ENCODE peak calls at places on chromosomes 4 and X, in five cellular contexts. C is effector memory CD8-positive, alpha-beta T cell; Z is GM12864; A is Caco-2; G is nucleus accumbens. F is an unnamed sample.

GRCh38 chrX:16771483-16772398 is 14.5 kb upstream of the TXLNG start:
- DNase-seq in C (no peak), A (peak), G (no peak), Z (no peak), F (no peak)

GRCh38 chr4:95833652-95834276 is 6.1 kb upstream of the PDHA2 start:
- DNase-seq in A (no peak), C (no peak), G (no peak), Z (no peak), F (no peak)

GRCh38 chr4:72094054-72094780 is 62.4 kb downstream of the NPFFR2 start:
- DNase-seq in A (no peak), G (no peak), Z (no peak), C (no peak), F (no peak)

GRCh38 chr4:10721616-10722015 is 37.0 kb upstream of the CLNK start:
- DNase-seq in A (no peak), Z (no peak), C (no peak), G (no peak), F (no peak)

GRCh38 chr4:7003879-7004240 is 39.3 kb upstream of the TADA2B start:
- DNase-seq in C (no peak), A (no peak), G (no peak), Z (no peak), F (no peak)

GRCh38 chr4:6937201-6937600 is 27.6 kb downstream of the TBC1D14 start:
- DNase-seq in G (no peak), C (no peak), Z (no peak), A (no peak), F (no peak)

GRCh38 chrX:34503119-34503518 is 154.0 kb downstream of the TMEM47 start:
- DNase-seq in A (no peak), C (no peak), G (no peak), Z (no peak), F (no peak)

GRCh38 chrX:318739-319578 is at the start of gene GTPBP6:
- DNase-seq in C (peak), A (peak), Z (peak), G (no peak), F (peak)

GRCh38 chrX:25028726-25029125 is 13.0 kb upstream of the ARX start:
- DNase-seq in A (no peak), C (no peak), G (no peak), Z (no peak), F (no peak)

GRCh38 chr4:88230399-88230798 is 54.0 kb downstream of the PPM1K start:
- DNase-seq in A (no peak), C (no peak), Z (no peak), G (no peak), F (no peak)

GRCh38 chr4:43766648-43767047 is 682.0 kb downstream of the KCTD8 start:
- DNase-seq in G (no peak), Z (no peak), A (no peak), C (no peak), F (no peak)

GRCh38 chrX:145405012-145405411 is 157.7 kb downstream of the SPANXN1 start:
- DNase-seq in G (peak), C (no peak), A (no peak), Z (no peak), F (peak)

GRCh38 chr4:83178029-83178428 is 63.5 kb upstream of the PLAC8 start:
- DNase-seq in G (no peak), C (no peak), Z (peak), A (no peak), F (no peak)

GRCh38 chr4:61296115-61296514 is 96.0 kb downstream of the ADGRL3 start:
- DNase-seq in A (no peak), Z (no peak), C (no peak), G (no peak), F (no peak)